ENCODE peak calls at places on chromosomes 4 and X, in ten cellular contexts. A is mucosa of descending colon, K is Caco-2, X is NCI-H2171 treated with DMSO at 0.1 percent for 48 hours, I is amniotic stem cell, E is progenitor cell of endocrine pancreas, B is Right ventricle myocardium superior, Z is lung, H is left cardiac atrium, U is HT1080. V is an unnamed sample.

GRCh38 chr4:39054497-39054896 is 7.5 kb upstream of the KLHL5 start:
- DNase-seq in E (no peak), A (no peak), U (no peak), I (no peak), K (no peak), X (no peak), Z (no peak), B (no peak), H (no peak), V (no peak)

GRCh38 chr4:139977838-139978604 is 176.0 kb downstream of the MAML3 start:
- DNase-seq in B (no peak), H (no peak), K (no peak), A (no peak), U (no peak), I (no peak), Z (peak), E (no peak), X (no peak), V (no peak)

GRCh38 chr4:11608992-11609391 is 180.3 kb upstream of the HS3ST1 start:
- DNase-seq in I (no peak), E (no peak), K (no peak), Z (no peak), U (no peak), H (no peak), A (no peak), X (no peak), B (no peak), V (no peak)

GRCh38 chr4:78565971-78566372 is 14.4 kb downstream of the ANXA3 start:
- DNase-seq in Z (no peak), X (no peak), I (no peak), U (peak), K (peak), B (no peak), E (no peak), H (no peak), A (no peak), V (no peak)

GRCh38 chr4:24211821-24212220 is 322.0 kb upstream of the PPARGC1A start:
- DNase-seq in E (no peak), Z (no peak), X (no peak), B (no peak), K (no peak), U (peak), A (no peak), H (no peak), I (no peak), V (no peak)

GRCh38 chrX:4091046-4091760 is 377.8 kb upstream of the PRKX start:
- DNase-seq in X (no peak), K (no peak), U (peak), B (no peak), I (no peak), E (no peak), Z (no peak), H (no peak), A (no peak), V (peak)

GRCh38 chrX:153769158-153769864 is 5.3 kb downstream of the PLXNB3 start:
- DNase-seq in I (no peak), A (no peak), U (no peak), Z (no peak), X (no peak), E (no peak), B (peak), K (no peak), H (no peak), V (no peak)

GRCh38 chr4:183118141-183118540 is 19.1 kb downstream of the WWC2 start:
- DNase-seq in I (no peak), B (no peak), Z (no peak), K (no peak), A (no peak), X (no peak), H (no peak), E (no peak), U (no peak), V (no peak)

GRCh38 chrX:150363561-150364346 is 637 bp downstream of the MAMLD1 start:
- DNase-seq in E (no peak), A (peak), U (peak), X (peak), H (peak), K (no peak), I (peak), Z (peak), B (peak), V (peak)

GRCh38 chr4:1164040-1164439 is 8.3 kb downstream of the SPON2 start:
- DNase-seq in I (no peak), E (no peak), X (no peak), H (no peak), B (no peak), U (no peak), K (no peak), A (no peak), Z (no peak), V (no peak)

GRCh38 chr4:141645611-141646340 is 9.4 kb downstream of the IL15 start:
- DNase-seq in K (no peak), U (peak), A (no peak), I (peak), B (no peak), Z (no peak), E (no peak), X (no peak), H (no peak), V (no peak)

GRCh38 chrX:53716328-53717088 is 30.0 kb upstream of the HUWE1 start:
- DNase-seq in B (no peak), U (peak), X (no peak), H (no peak), I (no peak), E (no peak), A (peak), K (no peak), Z (no peak), V (no peak)

GRCh38 chrX:77597511-77597910 is 150.3 kb downstream of the FGF16 start:
- DNase-seq in I (no peak), A (no peak), Z (no peak), H (no peak), E (no peak), U (no peak), K (no peak), B (no peak), X (no peak), V (no peak)

GRCh38 chrX:53077207-53078197 is 4.7 kb upstream of the TSPYL2 start:
- DNase-seq in X (no peak), K (no peak), U (no peak), Z (no peak), I (no peak), H (no peak), E (no peak), A (no peak), B (no peak), V (no peak)

GRCh38 chr4:73450398-73451004 is 14.5 kb downstream of the AFP start:
- DNase-seq in A (no peak), E (no peak), Z (no peak), K (no peak), B (peak), X (peak), U (peak), I (peak), H (peak), V (peak)

GRCh38 chr4:8771258-8771590 is 100.4 kb downstream of the HMX1 start:
- DNase-seq in K (no peak), X (no peak), B (peak), E (no peak), I (no peak), U (no peak), Z (no peak), H (peak), A (no peak), V (peak)

GRCh38 chrX:18422886-18423285 is 2.5 kb upstream of the CDKL5 start:
- DNase-seq in I (no peak), H (no peak), X (no peak), U (no peak), E (no peak), Z (no peak), A (no peak), K (no peak), B (no peak), V (no peak)

GRCh38 chr4:116925900-116926457 is 159.4 kb downstream of the TRAM1L1 start:
- DNase-seq in Z (peak), X (no peak), I (no peak), H (no peak), U (no peak), K (no peak), E (peak), B (no peak), A (no peak), V (peak)

GRCh38 chrX:24999501-24999900 is 16.3 kb downstream of the ARX start:
- DNase-seq in H (no peak), I (no peak), B (no peak), Z (no peak), U (no peak), E (no peak), X (no peak), K (no peak), A (no peak), V (no peak)

GRCh38 chrX:35340451-35340850 is 397.9 kb downstream of the FAM47B start:
- DNase-seq in U (no peak), I (no peak), B (no peak), H (no peak), X (no peak), E (no peak), Z (no peak), A (no peak), K (no peak), V (no peak)

GRCh38 chrX:116749943-116750342 is 287.2 kb upstream of the CT83 start:
- DNase-seq in X (no peak), I (no peak), A (no peak), Z (no peak), K (no peak), U (peak), H (no peak), E (no peak), B (no peak), V (peak)

GRCh38 chr4:82126641-82127040 is 247.2 kb downstream of the HNRNPD start:
- DNase-seq in A (no peak), H (no peak), X (no peak), E (no peak), B (no peak), I (no peak), U (no peak), Z (no peak), K (no peak), V (no peak)

GRCh38 chr4:14368391-14368790 is 633.9 kb upstream of the CPEB2 start:
- DNase-seq in X (no peak), H (no peak), Z (no peak), B (peak), I (no peak), U (no peak), K (no peak), A (no peak), E (no peak), V (no peak)

GRCh38 chr4:30402276-30402675 is 317.9 kb upstream of the PCDH7 start:
- DNase-seq in B (no peak), I (no peak), K (no peak), H (no peak), A (no peak), U (peak), E (no peak), X (no peak), Z (no peak), V (no peak)

GRCh38 chr4:58776627-58777026 is 1666.4 kb upstream of the IGFBP7 start:
- DNase-seq in I (peak), B (no peak), E (no peak), Z (no peak), H (no peak), K (no peak), X (no peak), U (peak), A (no peak), V (no peak)

GRCh38 chrX:31845003-31845402 is 773.2 kb upstream of the FTHL17 start:
- DNase-seq in B (no peak), Z (no peak), U (peak), I (no peak), K (no peak), A (no peak), X (no peak), E (no peak), H (no peak), V (no peak)

GRCh38 chrX:131677655-131678628 is 134.1 kb downstream of the OR13H1 start:
- DNase-seq in B (no peak), Z (no peak), X (peak), A (peak), H (peak), E (peak), I (peak), K (peak), U (peak), V (peak)

GRCh38 chrX:142156567-142156966 is 48.5 kb downstream of the MAGEC2 start:
- DNase-seq in Z (no peak), I (no peak), X (no peak), K (no peak), H (no peak), B (no peak), A (no peak), E (no peak), U (no peak), V (peak)

GRCh38 chrX:41558531-41558930 is 111.4 kb downstream of the NYX start:
- DNase-seq in X (no peak), E (no peak), I (no peak), H (no peak), A (no peak), K (no peak), Z (no peak), U (no peak), B (no peak), V (no peak)

V was measured in ELF-1.